ENCODE peak calls at places on chromosomes 16 and 17, in six cellular contexts. One of them, this sample, is unnamed.

GRCh38 chr17:49260011-49260921 is 29.7 kb upstream of the PHOSPHO1 start:
- DNase-seq in amniotic stem cell: peak
- DNase-seq in progenitor cell of endocrine pancreas: peak
- DNase-seq in GM19239: peak
- DNase-seq in stomach: peak
- DNase-seq in DMS53: peak
- DNase-seq in this sample: no peak

GRCh38 chr17:2400474-2400866 is 390 bp downstream of the MNT start:
- DNase-seq in progenitor cell of endocrine pancreas: peak
- DNase-seq in GM19239: no peak
- DNase-seq in DMS53: peak
- DNase-seq in amniotic stem cell: no peak
- DNase-seq in stomach: peak
- DNase-seq in this sample: no peak

GRCh38 chr17:71987634-71988033 is 133.2 kb upstream of the SOX9 start:
- DNase-seq in progenitor cell of endocrine pancreas: no peak
- DNase-seq in amniotic stem cell: no peak
- DNase-seq in DMS53: no peak
- DNase-seq in GM19239: no peak
- DNase-seq in stomach: no peak
- DNase-seq in this sample: no peak

GRCh38 chr16:87951550-87952538 is 610 bp downstream of the BANP start:
- DNase-seq in DMS53: peak
- DNase-seq in GM19239: no peak
- DNase-seq in stomach: no peak
- DNase-seq in progenitor cell of endocrine pancreas: peak
- DNase-seq in amniotic stem cell: no peak
- DNase-seq in this sample: no peak

GRCh38 chr17:15291674-15292361 is 26.7 kb upstream of the PMP22 start:
- DNase-seq in stomach: peak
- DNase-seq in amniotic stem cell: no peak
- DNase-seq in DMS53: no peak
- DNase-seq in progenitor cell of endocrine pancreas: no peak
- DNase-seq in GM19239: no peak
- DNase-seq in this sample: no peak

GRCh38 chr17:19003966-19004600 is 481 bp downstream of the FAM83G start:
- DNase-seq in DMS53: peak
- DNase-seq in amniotic stem cell: no peak
- DNase-seq in stomach: peak
- DNase-seq in progenitor cell of endocrine pancreas: peak
- DNase-seq in GM19239: peak
- DNase-seq in this sample: no peak

GRCh38 chr16:72875291-72876036 is 172.5 kb downstream of the ZFHX3 start:
- DNase-seq in GM19239: no peak
- DNase-seq in progenitor cell of endocrine pancreas: no peak
- DNase-seq in amniotic stem cell: no peak
- DNase-seq in DMS53: no peak
- DNase-seq in stomach: no peak
- DNase-seq in this sample: no peak

GRCh38 chr17:83026311-83026811 is 53.0 kb upstream of the METRNL start:
- DNase-seq in progenitor cell of endocrine pancreas: no peak
- DNase-seq in GM19239: no peak
- DNase-seq in stomach: peak
- DNase-seq in DMS53: no peak
- DNase-seq in amniotic stem cell: no peak
- DNase-seq in this sample: no peak

GRCh38 chr17:83144421-83145357 is 65.3 kb downstream of the METRNL start:
- DNase-seq in stomach: no peak
- DNase-seq in GM19239: no peak
- DNase-seq in DMS53: no peak
- DNase-seq in progenitor cell of endocrine pancreas: no peak
- DNase-seq in amniotic stem cell: no peak
- DNase-seq in this sample: no peak

GRCh38 chr16:13032911-13033310 is 131.5 kb downstream of the SHISA9 start:
- DNase-seq in GM19239: no peak
- DNase-seq in stomach: no peak
- DNase-seq in amniotic stem cell: no peak
- DNase-seq in DMS53: no peak
- DNase-seq in progenitor cell of endocrine pancreas: no peak
- DNase-seq in this sample: no peak

GRCh38 chr17:59954856-59955255 is 9.7 kb downstream of the RNFT1 start:
- DNase-seq in stomach: no peak
- DNase-seq in GM19239: no peak
- DNase-seq in amniotic stem cell: no peak
- DNase-seq in progenitor cell of endocrine pancreas: no peak
- DNase-seq in DMS53: no peak
- DNase-seq in this sample: no peak

GRCh38 chr17:1629647-1630310 is 1.1 kb upstream of the SLC43A2 start:
- DNase-seq in GM19239: no peak
- DNase-seq in stomach: peak
- DNase-seq in DMS53: peak
- DNase-seq in progenitor cell of endocrine pancreas: no peak
- DNase-seq in amniotic stem cell: no peak
- DNase-seq in this sample: no peak

GRCh38 chr17:17084941-17085340 is 42.7 kb downstream of the MPRIP start:
- DNase-seq in stomach: no peak
- DNase-seq in GM19239: no peak
- DNase-seq in progenitor cell of endocrine pancreas: no peak
- DNase-seq in amniotic stem cell: no peak
- DNase-seq in DMS53: no peak
- DNase-seq in this sample: no peak

GRCh38 chr17:39547713-39548478 is 59.8 kb downstream of the NEUROD2 start:
- DNase-seq in stomach: peak
- DNase-seq in progenitor cell of endocrine pancreas: peak
- DNase-seq in DMS53: peak
- DNase-seq in GM19239: peak
- DNase-seq in amniotic stem cell: no peak
- DNase-seq in this sample: peak

GRCh38 chr16:56388209-56388608 is 37.1 kb downstream of the AMFR start:
- DNase-seq in progenitor cell of endocrine pancreas: no peak
- DNase-seq in stomach: no peak
- DNase-seq in DMS53: no peak
- DNase-seq in amniotic stem cell: no peak
- DNase-seq in GM19239: no peak
- DNase-seq in this sample: no peak

GRCh38 chr17:83192161-83192788 is 112.9 kb downstream of the METRNL start:
- DNase-seq in stomach: no peak
- DNase-seq in amniotic stem cell: no peak
- DNase-seq in progenitor cell of endocrine pancreas: no peak
- DNase-seq in GM19239: no peak
- DNase-seq in DMS53: no peak
- DNase-seq in this sample: no peak

GRCh38 chr17:82863646-82863940 is 23.8 kb upstream of the ZNF750 start:
- DNase-seq in GM19239: no peak
- DNase-seq in DMS53: peak
- DNase-seq in stomach: no peak
- DNase-seq in amniotic stem cell: no peak
- DNase-seq in progenitor cell of endocrine pancreas: no peak
- DNase-seq in this sample: no peak

GRCh38 chr16:56525154-56525720 is 5.4 kb upstream of the BBS2 start:
- DNase-seq in GM19239: no peak
- DNase-seq in stomach: no peak
- DNase-seq in progenitor cell of endocrine pancreas: no peak
- DNase-seq in amniotic stem cell: no peak
- DNase-seq in DMS53: no peak
- DNase-seq in this sample: no peak

GRCh38 chr16:21611546-21612384 is 12.4 kb downstream of the METTL9 start:
- DNase-seq in progenitor cell of endocrine pancreas: no peak
- DNase-seq in amniotic stem cell: no peak
- DNase-seq in stomach: no peak
- DNase-seq in DMS53: no peak
- DNase-seq in GM19239: no peak
- DNase-seq in this sample: no peak

GRCh38 chr17:47180337-47180736 is 8.8 kb downstream of the CDC27 start:
- DNase-seq in GM19239: no peak
- DNase-seq in amniotic stem cell: no peak
- DNase-seq in progenitor cell of endocrine pancreas: no peak
- DNase-seq in stomach: no peak
- DNase-seq in DMS53: no peak
- DNase-seq in this sample: no peak

GRCh38 chr17:58401287-58401686 is 16.0 kb downstream of the RNF43 start:
- DNase-seq in DMS53: peak
- DNase-seq in amniotic stem cell: no peak
- DNase-seq in GM19239: no peak
- DNase-seq in stomach: no peak
- DNase-seq in progenitor cell of endocrine pancreas: no peak
- DNase-seq in this sample: no peak

GRCh38 chr17:76701471-76701967 is 9.2 kb downstream of the MXRA7 start:
- DNase-seq in amniotic stem cell: no peak
- DNase-seq in GM19239: no peak
- DNase-seq in stomach: no peak
- DNase-seq in DMS53: no peak
- DNase-seq in progenitor cell of endocrine pancreas: no peak
- DNase-seq in this sample: no peak

GRCh38 chr16:74874123-74874522 is 99.5 kb upstream of the FA2H start:
- DNase-seq in stomach: no peak
- DNase-seq in GM19239: no peak
- DNase-seq in DMS53: no peak
- DNase-seq in progenitor cell of endocrine pancreas: no peak
- DNase-seq in amniotic stem cell: no peak
- DNase-seq in this sample: no peak

GRCh38 chr16:27226476-27226875 is 23.1 kb downstream of the KDM8 start:
- DNase-seq in progenitor cell of endocrine pancreas: no peak
- DNase-seq in amniotic stem cell: no peak
- DNase-seq in DMS53: no peak
- DNase-seq in stomach: no peak
- DNase-seq in GM19239: no peak
- DNase-seq in this sample: no peak

GRCh38 chr17:64975318-64976087 is 56.2 kb upstream of the LRRC37A3 start:
- DNase-seq in amniotic stem cell: peak
- DNase-seq in DMS53: peak
- DNase-seq in progenitor cell of endocrine pancreas: peak
- DNase-seq in stomach: peak
- DNase-seq in GM19239: peak
- DNase-seq in this sample: peak

GRCh38 chr16:29812754-29813643 is 1.0 kb downstream of the PRRT2 start:
- DNase-seq in progenitor cell of endocrine pancreas: no peak
- DNase-seq in GM19239: no peak
- DNase-seq in amniotic stem cell: no peak
- DNase-seq in stomach: no peak
- DNase-seq in DMS53: no peak
- DNase-seq in this sample: no peak

GRCh38 chr17:16491131-16491702 is 776 bp downstream of the LRRC75A start:
- DNase-seq in stomach: peak
- DNase-seq in amniotic stem cell: no peak
- DNase-seq in progenitor cell of endocrine pancreas: peak
- DNase-seq in DMS53: peak
- DNase-seq in GM19239: no peak
- DNase-seq in this sample: no peak

GRCh38 chr17:57585341-57586098 is 159.6 kb downstream of the CCDC182 start:
- DNase-seq in amniotic stem cell: no peak
- DNase-seq in progenitor cell of endocrine pancreas: no peak
- DNase-seq in GM19239: no peak
- DNase-seq in stomach: no peak
- DNase-seq in DMS53: no peak
- DNase-seq in this sample: no peak

GRCh38 chr16:2016407-2016922 is 3.1 kb upstream of the NPW start:
- DNase-seq in progenitor cell of endocrine pancreas: no peak
- DNase-seq in GM19239: no peak
- DNase-seq in amniotic stem cell: no peak
- DNase-seq in DMS53: no peak
- DNase-seq in stomach: no peak
- DNase-seq in this sample: no peak

GRCh38 chr17:28584434-28584833 is 7.7 kb upstream of the ALDOC start:
- DNase-seq in progenitor cell of endocrine pancreas: no peak
- DNase-seq in amniotic stem cell: no peak
- DNase-seq in stomach: no peak
- DNase-seq in DMS53: no peak
- DNase-seq in GM19239: no peak
- DNase-seq in this sample: no peak